ENCODE peak calls at places on chromosomes 1 and 21, in four cellular contexts. D is BJ, Q is WERI-Rb-1, S is stomach. X is an unnamed sample.

GRCh38 chr1:19405761-19406481 is 79.4 kb downstream of the CAPZB start:
- DNase-seq in D (no peak), S (no peak), Q (peak), X (no peak)

GRCh38 chr1:198680174-198680871 is 41.5 kb downstream of the PTPRC start:
- DNase-seq in Q (no peak), D (no peak), S (no peak), X (no peak)

GRCh38 chr1:50976111-50976889 is 6.3 kb downstream of the CDKN2C start:
- DNase-seq in D (no peak), S (no peak), Q (peak), X (no peak)

GRCh38 chr21:46154155-46154954 is 1.0 kb downstream of the FTCD start:
- DNase-seq in Q (peak), D (no peak), S (peak), X (no peak)

GRCh38 chr1:194225781-194226180 is 1039.4 kb upstream of the B3GALT2 start:
- DNase-seq in S (no peak), Q (no peak), D (no peak), X (no peak)

GRCh38 chr1:245225267-245225666 is 70.5 kb downstream of the KIF26B start:
- DNase-seq in Q (no peak), S (no peak), D (no peak), X (no peak)

GRCh38 chr1:119327066-119327435 is 41.5 kb upstream of the HAO2 start:
- DNase-seq in S (no peak), Q (no peak), D (no peak), X (no peak)

GRCh38 chr21:33643658-33644311 is 1.5 kb downstream of the ITSN1 start:
- DNase-seq in D (no peak), Q (peak), S (no peak), X (no peak)

GRCh38 chr1:166165661-166166399 is 971 bp downstream of the FAM78B start:
- DNase-seq in S (no peak), D (no peak), Q (peak), X (no peak)

GRCh38 chr1:153277852-153278251 is 18.4 kb downstream of the LORICRIN start:
- DNase-seq in S (peak), Q (peak), D (no peak), X (no peak)

GRCh38 chr21:35575280-35575915 is 484.9 kb downstream of the SETD4 start:
- DNase-seq in Q (no peak), S (no peak), D (peak), X (peak)

GRCh38 chr1:145926706-145927072 is 595 bp downstream of the RBM8A start:
- DNase-seq in Q (no peak), D (no peak), S (no peak), X (no peak)

GRCh38 chr1:4599951-4600481 is 54.4 kb upstream of the AJAP1 start:
- DNase-seq in Q (no peak), D (no peak), S (peak), X (no peak)

GRCh38 chr1:34864759-34865158 is 5.2 kb upstream of the SMIM12 start:
- DNase-seq in S (no peak), Q (no peak), D (no peak), X (no peak)

GRCh38 chr1:43367904-43368645 is at the start of gene ELOVL1:
- DNase-seq in S (peak), Q (peak), D (peak), X (no peak)

GRCh38 chr1:172390620-172391491 is 29.6 kb upstream of the C1orf105 start:
- DNase-seq in S (no peak), Q (no peak), D (peak), X (no peak)

GRCh38 chr1:55146781-55147180 is 68.4 kb downstream of the USP24 start:
- DNase-seq in D (no peak), Q (no peak), S (peak), X (no peak)

GRCh38 chr1:170027760-170028159 is 46.7 kb downstream of the KIFAP3 start:
- DNase-seq in Q (no peak), D (no peak), S (no peak), X (no peak)

GRCh38 chr21:32520885-32521735 is 64.2 kb downstream of the TCP10L start:
- DNase-seq in S (peak), D (peak), Q (no peak), X (peak)

GRCh38 chr21:33908760-33909159 is 6.8 kb downstream of the ATP5PO start:
- DNase-seq in D (no peak), Q (no peak), S (no peak), X (no peak)

GRCh38 chr1:46622341-46622740 is 5.7 kb upstream of the MOB3C start:
- DNase-seq in D (no peak), Q (no peak), S (peak), X (no peak)

GRCh38 chr1:26122988-26123973 is 11.7 kb downstream of the PDIK1L start:
- DNase-seq in S (no peak), D (no peak), Q (no peak), X (no peak)

GRCh38 chr1:50265790-50266314 is 157.1 kb downstream of the ELAVL4 start:
- DNase-seq in Q (no peak), D (no peak), S (no peak), X (no peak)

GRCh38 chr1:31640964-31641363 is 3.7 kb downstream of the PEF1 start:
- DNase-seq in Q (no peak), D (no peak), S (no peak), X (no peak)

GRCh38 chr1:4597020-4597419 is 57.4 kb upstream of the AJAP1 start:
- DNase-seq in D (no peak), S (peak), Q (no peak), X (no peak)

GRCh38 chr1:244052728-244053312 is 1.7 kb downstream of the ZBTB18 start:
- DNase-seq in Q (no peak), D (no peak), S (no peak), X (no peak)

GRCh38 chr21:31713973-31714740 is 17.8 kb downstream of the SCAF4 start:
- DNase-seq in D (no peak), Q (no peak), S (no peak), X (no peak)

GRCh38 chr1:200333329-200333728 is 76.5 kb downstream of the ZNF281 start:
- DNase-seq in D (no peak), Q (no peak), S (no peak), X (no peak)

GRCh38 chr1:237316352-237316751 is 274.4 kb downstream of the RYR2 start:
- DNase-seq in D (no peak), Q (peak), S (no peak), X (no peak)

GRCh38 chr1:98210064-98210463 is 289.2 kb upstream of the DPYD start:
- DNase-seq in D (peak), Q (no peak), S (no peak), X (peak)

GRCh38 chr1:211281322-211282022 is 22.3 kb downstream of the RCOR3 start:
- DNase-seq in Q (no peak), S (no peak), D (no peak), X (no peak)

GRCh38 chr1:116722016-116722838 is 32.0 kb upstream of the CD2 start:
- DNase-seq in Q (peak), D (no peak), S (no peak), X (no peak)

GRCh38 chr1:108871050-108871724 is 5.6 kb upstream of the GPSM2 start:
- DNase-seq in Q (no peak), S (no peak), D (no peak), X (no peak)

GRCh38 chr1:87787551-87787950 is 458.9 kb downstream of the LMO4 start:
- DNase-seq in Q (no peak), S (no peak), D (no peak), X (no peak)

GRCh38 chr1:43982241-43982640 is 3.2 kb downstream of the B4GALT2 start:
- DNase-seq in Q (no peak), D (no peak), S (no peak), X (no peak)

GRCh38 chr1:2129256-2129943 is 65.2 kb downstream of the FAAP20 start:
- DNase-seq in D (no peak), Q (no peak), S (no peak), X (no peak)

GRCh38 chr1:112714313-112715263 is 544 bp downstream of the PPM1J start:
- DNase-seq in S (peak), Q (no peak), D (no peak), X (no peak)

GRCh38 chr21:45419162-45419561 is 14.2 kb downstream of the COL18A1 start:
- DNase-seq in D (no peak), Q (no peak), S (no peak), X (no peak)

GRCh38 chr1:6241887-6242740 is 1.9 kb upstream of the HES3 start:
- DNase-seq in D (no peak), S (no peak), Q (no peak), X (no peak)

GRCh38 chr1:6243053-6243834 is 735 bp upstream of the HES3 start:
- DNase-seq in Q (no peak), S (no peak), D (no peak), X (no peak)

GRCh38 chr1:6239213-6239752 is 3.5 kb upstream of the ICMT start:
- DNase-seq in Q (no peak), S (no peak), D (no peak), X (no peak)

GRCh38 chr1:6239950-6240768 is 3.8 kb upstream of the HES3 start:
- DNase-seq in S (no peak), Q (no peak), D (no peak), X (no peak)

GRCh38 chr1:6241107-6241886 is 2.7 kb upstream of the HES3 start:
- DNase-seq in S (no peak), D (no peak), Q (no peak), X (no peak)
- H3K4me3 ChIP-seq in S (no peak), D (no peak), Q (no peak), X (no peak)

DNA sequence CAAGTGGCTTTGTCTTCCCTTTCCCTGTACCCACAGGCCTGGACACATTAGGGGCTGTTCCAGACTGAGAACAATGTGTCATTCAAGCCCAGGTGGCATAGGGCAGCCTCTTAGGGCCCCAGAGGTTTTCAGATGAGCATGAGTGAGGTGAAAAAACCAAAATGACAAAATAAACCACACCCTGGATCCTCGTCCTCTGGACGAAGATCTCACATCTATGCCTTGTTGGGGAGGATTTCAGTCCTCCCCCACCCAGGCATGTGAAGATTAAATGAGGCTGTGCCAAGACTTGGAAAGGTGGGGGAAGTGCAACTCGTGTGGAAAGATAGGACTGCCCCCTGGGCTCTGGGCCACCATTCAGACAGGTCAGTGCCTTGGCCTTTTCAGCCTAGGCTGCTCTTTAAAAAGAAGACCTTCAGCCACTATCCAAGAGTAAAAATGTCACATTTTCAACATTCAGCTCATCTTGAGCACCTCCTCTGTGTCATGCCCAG is 32.8 kb upstream of the IL19 start:
- DNase-seq in D (no peak), Q (no peak), S (no peak), X (no peak)
- H3K4me3 ChIP-seq in D (no peak), Q (no peak), S (no peak), X (no peak)

GRCh38 chr1:234606731-234607090 is 3.3 kb downstream of the IRF2BP2 start:
- DNase-seq in S (no peak), Q (no peak), D (no peak), X (no peak)
- H3K4me3 ChIP-seq in S (peak), Q (peak), D (peak), X (peak)

GRCh38 chr1:114153621-114154145 is at the start of gene SYT6:
- DNase-seq in D (no peak), S (no peak), Q (peak), X (no peak)
- H3K4me3 ChIP-seq in D (no peak), S (peak), Q (peak), X (peak)

DNA sequence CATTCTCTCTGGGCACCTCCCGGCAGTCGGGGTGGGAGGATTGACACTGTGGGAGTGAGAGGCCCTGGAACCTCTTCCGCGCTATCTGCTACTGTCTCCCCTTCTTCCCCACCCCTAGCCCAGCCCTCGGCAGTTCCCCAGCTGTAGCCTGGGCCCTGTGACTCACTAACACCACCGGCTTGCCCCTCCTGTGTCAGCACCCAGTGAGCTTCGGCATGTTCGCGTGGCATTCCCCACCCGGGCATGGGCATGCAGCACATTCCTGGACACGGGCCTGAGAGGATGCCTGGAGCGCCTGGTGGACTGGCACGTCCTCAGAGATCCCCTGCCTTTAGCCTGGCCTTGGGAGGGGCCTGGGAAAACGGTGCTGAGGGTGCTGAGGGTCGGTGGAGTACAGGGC is 1.3 kb downstream of the CDK18 start:
- DNase-seq in D (no peak), Q (no peak), S (peak), X (no peak)
- H3K4me3 ChIP-seq in D (no peak), Q (no peak), S (peak), X (peak)

DNA sequence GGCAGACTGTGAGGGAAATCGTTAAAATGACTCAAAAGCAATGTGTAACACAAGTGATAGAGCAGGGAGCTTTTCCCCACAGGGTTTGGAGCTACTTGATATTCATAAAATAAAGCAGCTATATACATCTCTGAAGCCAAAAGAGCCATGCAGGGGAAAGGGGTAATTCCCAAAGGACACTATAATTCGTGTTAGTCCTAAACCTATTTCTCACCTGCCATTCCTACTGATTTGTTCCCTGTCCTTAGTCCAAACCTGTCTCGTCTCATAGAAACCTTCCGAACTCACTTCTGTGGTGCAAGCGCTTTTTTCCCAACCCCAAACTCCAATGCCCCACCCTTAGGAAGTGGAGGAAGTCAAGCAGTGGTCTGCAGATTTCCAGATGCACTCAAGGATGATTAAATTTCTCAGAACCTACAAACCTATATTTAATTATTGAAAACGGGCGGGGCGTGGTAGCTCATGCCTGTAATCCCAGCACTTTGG is 946 bp upstream of the HNRNPR start:
- DNase-seq in D (no peak), Q (peak), S (no peak), X (no peak)
- H3K4me3 ChIP-seq in D (peak), Q (peak), S (peak), X (peak)

GRCh38 chr21:20996421-20997307 is 1.5 kb upstream of the NCAM2 start:
- DNase-seq in Q (no peak), D (no peak), S (no peak), X (no peak)
- H3K4me3 ChIP-seq in Q (no peak), D (no peak), S (peak), X (no peak)

X was measured in AG04449.